ENCODE peak calls at places on chromosomes 11 and 22, in eight cellular contexts. C is naive thymus-derived CD4-positive, alpha-beta T cell; A is psoas muscle; W is tibial nerve; N is iPS DF 6.9; D is cardiac muscle cell; O is heart right ventricle; M is dorsolateral prefrontal cortex. X is an unnamed sample.

GRCh38 chr11:30147293-30147692 is 83.5 kb upstream of the FSHB start:
- DNase-seq in C (no peak), A (no peak), W (no peak), N (no peak), D (no peak), O (no peak), M (no peak), X (no peak)

GRCh38 chr22:21621891-21622623 is 7.8 kb downstream of the YDJC start:
- DNase-seq in C (no peak), A (no peak), W (peak), N (no peak), D (no peak), O (no peak), M (no peak), X (no peak)

GRCh38 chr11:134270250-134270714 is 5.9 kb upstream of the GLB1L3 start:
- DNase-seq in C (peak), A (no peak), W (no peak), N (no peak), D (no peak), O (no peak), M (no peak), X (no peak)

GRCh38 chr11:43278302-43278956 is 33.4 kb upstream of the API5 start:
- DNase-seq in C (no peak), A (no peak), W (no peak), N (no peak), D (peak), O (no peak), M (no peak), X (no peak)

GRCh38 chr22:38235240-38235850 is 33.6 kb downstream of the MAFF start:
- DNase-seq in C (no peak), A (no peak), W (no peak), N (no peak), D (no peak), O (no peak), M (no peak), X (no peak)

GRCh38 chr11:29260939-29261705 is 755.7 kb downstream of the KCNA4 start:
- DNase-seq in C (no peak), A (no peak), W (no peak), N (no peak), D (no peak), O (no peak), M (no peak), X (no peak)

GRCh38 chr11:117621226-117621625 is 175.8 kb downstream of the DSCAML1 start:
- DNase-seq in C (no peak), A (no peak), W (no peak), N (no peak), D (peak), O (no peak), M (no peak), X (no peak)

GRCh38 chr22:45212306-45212709 is 28.4 kb downstream of the KIAA0930 start:
- DNase-seq in C (no peak), A (peak), W (peak), N (no peak), D (peak), O (peak), M (peak), X (peak)

GRCh38 chr22:43891360-43892182 is at the start of gene PNPLA5:
- DNase-seq in C (no peak), A (no peak), W (no peak), N (peak), D (no peak), O (no peak), M (no peak), X (no peak)

GRCh38 chr22:48734359-48734758 is 1093.3 kb downstream of the BRD1 start:
- DNase-seq in C (no peak), A (no peak), W (no peak), N (no peak), D (no peak), O (no peak), M (no peak), X (no peak)

GRCh38 chr22:22454997-22455396 is 53.5 kb downstream of the ZNF280B start:
- DNase-seq in C (no peak), A (no peak), W (no peak), N (no peak), D (no peak), O (no peak), M (no peak), X (no peak)

GRCh38 chr22:39313258-39314001 is 6.0 kb downstream of the RPL3 start:
- DNase-seq in C (no peak), A (no peak), W (no peak), N (no peak), D (no peak), O (no peak), M (peak), X (no peak)

GRCh38 chr11:17381156-17381555 is 7.3 kb downstream of the KCNJ11 start:
- DNase-seq in C (no peak), A (no peak), W (no peak), N (no peak), D (peak), O (no peak), M (no peak), X (no peak)

GRCh38 chr22:49354516-49355205 is 473.0 kb downstream of the BRD1 start:
- DNase-seq in C (no peak), A (no peak), W (no peak), N (no peak), D (no peak), O (no peak), M (no peak), X (no peak)

GRCh38 chr11:46508360-46508759 is 85.5 kb downstream of the AMBRA1 start:
- DNase-seq in C (no peak), A (no peak), W (no peak), N (no peak), D (no peak), O (no peak), M (no peak), X (no peak)

GRCh38 chr11:4459470-4459869 is 10.4 kb downstream of the OR52K2 start:
- DNase-seq in C (no peak), A (peak), W (peak), N (no peak), D (no peak), O (no peak), M (no peak), X (peak)

GRCh38 chr11:125375146-125375545 is 120.9 kb downstream of the FEZ1 start:
- DNase-seq in C (no peak), A (no peak), W (no peak), N (no peak), D (peak), O (no peak), M (no peak), X (no peak)

GRCh38 chr22:45552580-45553332 is 50.1 kb downstream of the FBLN1 start:
- DNase-seq in C (no peak), A (peak), W (peak), N (no peak), D (peak), O (peak), M (no peak), X (no peak)

DNA sequence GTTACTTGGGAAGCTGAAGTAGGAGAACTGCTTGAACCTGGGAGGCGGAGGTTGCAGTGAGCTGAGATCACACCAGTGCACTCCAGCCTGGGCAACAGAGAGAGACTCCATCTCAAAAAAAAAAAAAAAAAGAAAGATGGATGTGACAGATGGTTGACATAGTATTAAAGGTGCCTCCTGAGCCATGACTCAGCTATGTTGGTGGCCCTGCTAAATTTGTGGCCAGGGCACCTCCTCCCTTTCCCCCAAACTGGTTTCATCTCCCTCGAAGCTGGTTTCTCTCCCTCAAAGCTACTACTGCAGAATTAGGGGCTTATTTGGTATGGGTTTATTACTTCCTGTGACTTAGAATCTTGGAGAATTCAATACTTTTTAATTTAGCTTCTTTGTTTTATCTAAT is 31.5 kb downstream of the SDHD start:
- DNase-seq in C (no peak), A (no peak), W (no peak), N (no peak), D (no peak), O (no peak), M (no peak), X (no peak)
- H3K27ac ChIP-seq in C (no peak), A (peak), W (no peak), N (no peak), D (no peak), O (no peak), M (no peak), X (no peak)

GRCh38 chr22:32820131-32820882 is 18.8 kb downstream of the TIMP3 start:
- DNase-seq in C (no peak), A (no peak), W (no peak), N (no peak), D (no peak), O (no peak), M (no peak), X (no peak)

GRCh38 chr22:32819120-32819519 is 17.6 kb downstream of the TIMP3 start:
- DNase-seq in C (no peak), A (no peak), W (no peak), N (no peak), D (no peak), O (no peak), M (no peak), X (no peak)

GRCh38 chr22:32817137-32817536 is 15.6 kb downstream of the TIMP3 start:
- DNase-seq in C (no peak), A (no peak), W (no peak), N (no peak), D (no peak), O (no peak), M (no peak), X (no peak)

GRCh38 chr22:32815943-32816342 is 14.4 kb downstream of the TIMP3 start:
- DNase-seq in C (no peak), A (no peak), W (no peak), N (no peak), D (no peak), O (peak), M (no peak), X (no peak)

DNA sequence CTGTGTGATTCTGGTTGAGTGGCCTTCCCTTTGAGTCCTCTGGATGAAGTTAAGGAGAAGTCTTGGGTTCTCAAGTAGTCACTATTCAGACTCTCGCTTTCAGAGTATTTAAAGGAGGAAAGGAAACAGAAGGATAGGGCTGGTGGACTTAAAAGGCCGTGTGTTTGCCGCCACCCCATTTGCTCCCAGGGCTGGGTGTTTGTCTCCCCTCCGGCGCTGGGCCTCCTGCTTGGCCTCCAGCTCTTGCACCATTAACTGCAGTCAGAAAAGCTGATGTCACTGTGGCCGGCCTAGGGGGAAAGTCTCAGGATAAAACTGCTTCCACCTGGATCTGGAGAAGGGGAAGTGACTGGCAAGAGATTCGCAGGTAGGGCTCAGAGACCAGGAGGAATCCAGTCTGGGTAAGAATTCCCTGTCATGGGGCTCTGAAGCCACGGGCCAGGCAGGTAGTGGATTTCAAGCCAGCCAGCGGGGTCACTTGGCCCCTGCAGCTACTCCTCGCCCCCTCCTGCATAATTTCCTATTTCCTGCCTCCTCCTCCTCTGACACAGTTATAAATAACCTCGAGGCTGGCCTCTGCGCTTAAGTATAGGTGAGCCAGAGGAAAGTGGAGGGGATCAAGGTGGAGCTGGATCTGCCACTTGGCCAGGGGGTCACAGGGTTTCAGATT is 17.1 kb downstream of the TIMP3 start:
- DNase-seq in C (no peak), A (no peak), W (no peak), N (no peak), D (no peak), O (no peak), M (no peak), X (no peak)
- H3K27ac ChIP-seq in C (no peak), A (peak), W (no peak), N (no peak), D (peak), O (no peak), M (no peak), X (no peak)

GRCh38 chr11:128717581-128717980 is 23.7 kb downstream of the FLI1 start:
- DNase-seq in C (peak), A (no peak), W (no peak), N (no peak), D (no peak), O (no peak), M (no peak), X (no peak)

GRCh38 chr11:128715691-128716153 is 21.9 kb downstream of the FLI1 start:
- DNase-seq in C (no peak), A (no peak), W (no peak), N (no peak), D (peak), O (no peak), M (no peak), X (no peak)

GRCh38 chr11:128714881-128715280 is 21.0 kb downstream of the FLI1 start:
- DNase-seq in C (no peak), A (no peak), W (no peak), N (no peak), D (peak), O (no peak), M (no peak), X (no peak)

GRCh38 chr11:128716661-128717210 is 22.9 kb downstream of the FLI1 start:
- DNase-seq in C (peak), A (no peak), W (no peak), N (no peak), D (peak), O (no peak), M (no peak), X (no peak)

GRCh38 chr11:128716231-128716630 is 22.4 kb downstream of the FLI1 start:
- DNase-seq in C (no peak), A (no peak), W (no peak), N (no peak), D (no peak), O (no peak), M (no peak), X (no peak)
- H3K27ac ChIP-seq in C (peak), A (peak), W (peak), N (no peak), D (no peak), O (no peak), M (no peak), X (peak)

GRCh38 chr11:113505541-113506375 is 30.6 kb upstream of the DRD2 start:
- DNase-seq in C (no peak), A (no peak), W (peak), N (no peak), D (peak), O (no peak), M (peak), X (peak)
- H3K27ac ChIP-seq in C (no peak), A (no peak), W (no peak), N (no peak), D (no peak), O (no peak), M (peak), X (peak)

GRCh38 chr11:64842366-64842759 is 2.1 kb downstream of the CDC42BPG start:
- DNase-seq in C (no peak), A (no peak), W (no peak), N (no peak), D (no peak), O (no peak), M (no peak), X (no peak)
- H3K27ac ChIP-seq in C (no peak), A (no peak), W (peak), N (no peak), D (no peak), O (no peak), M (no peak), X (no peak)

GRCh38 chr22:17106785-17107546 is 14.2 kb downstream of the TMEM121B start:
- DNase-seq in C (peak), A (no peak), W (no peak), N (no peak), D (no peak), O (no peak), M (no peak), X (no peak)

GRCh38 chr22:17104336-17104935 is 16.7 kb downstream of the TMEM121B start:
- DNase-seq in C (no peak), A (no peak), W (no peak), N (no peak), D (no peak), O (no peak), M (no peak), X (no peak)

GRCh38 chr22:17105143-17106129 is 15.7 kb downstream of the TMEM121B start:
- DNase-seq in C (no peak), A (no peak), W (no peak), N (no peak), D (no peak), O (no peak), M (no peak), X (no peak)

GRCh38 chr22:17107547-17107810 is 13.7 kb downstream of the TMEM121B start:
- DNase-seq in C (no peak), A (no peak), W (no peak), N (no peak), D (no peak), O (no peak), M (no peak), X (no peak)

GRCh38 chr22:17106161-17106784 is 14.9 kb downstream of the TMEM121B start:
- DNase-seq in C (no peak), A (no peak), W (no peak), N (no peak), D (no peak), O (no peak), M (no peak), X (no peak)
- H3K27ac ChIP-seq in C (peak), A (no peak), W (no peak), N (no peak), D (no peak), O (no peak), M (no peak), X (no peak)

GRCh38 chr22:46867106-46867505 is 104.7 kb downstream of the TBC1D22A start:
- DNase-seq in C (no peak), A (no peak), W (no peak), N (no peak), D (no peak), O (no peak), M (no peak), X (no peak)

GRCh38 chr22:46865052-46865434 is 102.6 kb downstream of the TBC1D22A start:
- DNase-seq in C (no peak), A (no peak), W (no peak), N (no peak), D (no peak), O (no peak), M (no peak), X (no peak)

GRCh38 chr22:46866591-46866990 is 104.1 kb downstream of the TBC1D22A start:
- DNase-seq in C (no peak), A (no peak), W (no peak), N (no peak), D (peak), O (no peak), M (no peak), X (no peak)

GRCh38 chr22:46864314-46865051 is 102.0 kb downstream of the TBC1D22A start:
- DNase-seq in C (no peak), A (no peak), W (no peak), N (no peak), D (no peak), O (no peak), M (no peak), X (no peak)

DNA sequence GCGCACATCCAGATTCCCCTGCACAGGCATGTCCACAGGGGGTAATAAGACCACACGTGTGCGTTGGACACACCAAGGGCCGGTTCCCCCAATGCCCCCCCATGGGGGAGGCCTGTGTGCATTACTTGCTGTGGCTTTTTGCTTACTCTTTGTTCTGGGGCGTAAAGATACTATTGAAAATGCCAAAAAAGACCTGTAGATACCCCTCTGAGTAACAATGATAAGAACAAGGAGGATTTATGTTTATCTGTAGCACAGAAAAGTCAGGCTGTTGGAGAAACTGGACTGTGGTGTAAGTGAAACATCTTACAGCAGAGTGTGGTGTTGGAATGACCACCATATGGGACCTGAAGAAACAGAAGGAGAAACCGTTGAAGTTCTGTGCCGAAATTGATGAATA is 103.2 kb downstream of the TBC1D22A start:
- DNase-seq in C (no peak), A (no peak), W (no peak), N (no peak), D (no peak), O (no peak), M (no peak), X (no peak)
- H3K27ac ChIP-seq in C (no peak), A (no peak), W (no peak), N (no peak), D (no peak), O (no peak), M (no peak), X (no peak)

GRCh38 chr22:46593211-46593676 is 26.9 kb upstream of the GRAMD4 start:
- DNase-seq in C (no peak), A (no peak), W (peak), N (no peak), D (no peak), O (no peak), M (no peak), X (peak)

GRCh38 chr22:46591890-46592289 is 28.3 kb upstream of the GRAMD4 start:
- DNase-seq in C (no peak), A (no peak), W (no peak), N (no peak), D (no peak), O (no peak), M (no peak), X (no peak)

GRCh38 chr22:46590334-46590733 is 29.9 kb upstream of the GRAMD4 start:
- DNase-seq in C (no peak), A (no peak), W (no peak), N (no peak), D (no peak), O (peak), M (no peak), X (no peak)

GRCh38 chr22:46593996-46594946 is 25.9 kb upstream of the GRAMD4 start:
- DNase-seq in C (no peak), A (no peak), W (no peak), N (no peak), D (no peak), O (no peak), M (no peak), X (no peak)

GRCh38 chr22:46592390-46592872 is 27.8 kb upstream of the GRAMD4 start:
- DNase-seq in C (peak), A (peak), W (no peak), N (no peak), D (peak), O (peak), M (no peak), X (peak)
- H3K27ac ChIP-seq in C (no peak), A (peak), W (peak), N (no peak), D (no peak), O (peak), M (no peak), X (peak)

X was measured in substantia nigra.